ENCODE peak calls at places on chromosome 5, in six cellular contexts. M is lower lobe of right lung; C is left ventricle myocardium inferior; J is AG10803; T is ovary; S is activated CD8-positive, alpha-beta T cell treated with anti-CD3 and anti-CD28 coated beads for 36 hours. V is an unnamed sample.

GRCh38 chr5:56301041-56301440 is 67.9 kb upstream of the ANKRD55 start:
- DNase-seq in M (no peak), C (no peak), J (no peak), T (no peak), S (no peak), V (no peak)

GRCh38 chr5:116063950-116064349 is 20.9 kb upstream of the COMMD10 start:
- DNase-seq in M (no peak), C (no peak), J (peak), T (no peak), S (no peak), V (no peak)

GRCh38 chr5:134070979-134071849 is 43.3 kb upstream of the TCF7 start:
- DNase-seq in M (no peak), C (no peak), J (no peak), T (peak), S (peak), V (no peak)

GRCh38 chr5:117054141-117054540 is 479.5 kb upstream of the SEMA6A start:
- DNase-seq in M (no peak), C (no peak), J (no peak), T (no peak), S (no peak), V (no peak)

GRCh38 chr5:61280205-61280604 is 51.9 kb upstream of the ZSWIM6 start:
- DNase-seq in M (no peak), C (no peak), J (peak), T (no peak), S (peak), V (no peak)

GRCh38 chr5:97102010-97102470 is 40.4 kb downstream of the LIX1 start:
- DNase-seq in M (no peak), C (no peak), J (no peak), T (no peak), S (no peak), V (no peak)

GRCh38 chr5:95440825-95441224 is 49.7 kb downstream of the FAM81B start:
- DNase-seq in M (no peak), C (no peak), J (no peak), T (no peak), S (no peak), V (no peak)

GRCh38 chr5:16806691-16807433 is 129.2 kb downstream of the MYO10 start:
- DNase-seq in M (no peak), C (no peak), J (no peak), T (no peak), S (no peak), V (no peak)

GRCh38 chr5:149166591-149167100 is 25.4 kb downstream of the ABLIM3 start:
- DNase-seq in M (no peak), C (no peak), J (no peak), T (no peak), S (no peak), V (no peak)

GRCh38 chr5:139862803-139863202 is 67.2 kb downstream of the PSD2 start:
- DNase-seq in M (no peak), C (no peak), J (no peak), T (no peak), S (no peak), V (no peak)
- TF ChIP-seq CTCF in M (no peak), C (no peak), J (no peak), T (no peak), S (no peak), V (no peak)

GRCh38 chr5:146891511-146891910 is 13.0 kb upstream of the PPP2R2B start:
- DNase-seq in M (no peak), C (no peak), J (no peak), T (no peak), S (no peak), V (no peak)

GRCh38 chr5:146890073-146890472 is 11.5 kb upstream of the PPP2R2B start:
- DNase-seq in M (no peak), C (no peak), J (no peak), T (no peak), S (no peak), V (no peak)

GRCh38 chr5:146884230-146884629 is 5.7 kb upstream of the PPP2R2B start:
- DNase-seq in M (no peak), C (no peak), J (no peak), T (no peak), S (no peak), V (no peak)

GRCh38 chr5:146890733-146891440 is 12.3 kb upstream of the PPP2R2B start:
- DNase-seq in M (no peak), C (no peak), J (no peak), T (no peak), S (no peak), V (no peak)

GRCh38 chr5:146888341-146888978 is 9.9 kb upstream of the PPP2R2B start:
- DNase-seq in M (no peak), C (no peak), J (no peak), T (no peak), S (no peak), V (no peak)
- TF ChIP-seq CTCF in M (no peak), C (no peak), J (no peak), T (no peak), S (no peak), V (no peak)

GRCh38 chr5:11146171-11146570 is 385.1 kb upstream of the DAP start:
- DNase-seq in M (no peak), C (no peak), J (no peak), T (no peak), S (no peak), V (no peak)
- TF ChIP-seq CTCF in M (no peak), C (no peak), J (no peak), T (no peak), S (no peak), V (no peak)

GRCh38 chr5:42514759-42515158 is 91.5 kb downstream of the GHR start:
- DNase-seq in M (no peak), C (no peak), J (no peak), T (no peak), S (peak), V (no peak)
- TF ChIP-seq CTCF in M (no peak), C (peak), J (no peak), T (no peak), S (no peak), V (no peak)

GRCh38 chr5:142143878-142144277 is 35.3 kb downstream of the NDFIP1 start:
- DNase-seq in M (no peak), C (no peak), J (peak), T (no peak), S (no peak), V (no peak)
- TF ChIP-seq CTCF in M (peak), C (peak), J (peak), T (no peak), S (peak), V (peak)

GRCh38 chr5:21806943-21807342 is 1046.2 kb downstream of the CDH12 start:
- DNase-seq in M (no peak), C (no peak), J (peak), T (no peak), S (no peak), V (no peak)

GRCh38 chr5:21807953-21808352 is 1045.2 kb downstream of the CDH12 start:
- DNase-seq in M (no peak), C (no peak), J (no peak), T (no peak), S (no peak), V (no peak)

GRCh38 chr5:21806271-21806670 is 1046.9 kb downstream of the CDH12 start:
- DNase-seq in M (no peak), C (no peak), J (no peak), T (no peak), S (no peak), V (no peak)

GRCh38 chr5:21810737-21811316 is 1042.3 kb downstream of the CDH12 start:
- DNase-seq in M (no peak), C (no peak), J (peak), T (no peak), S (no peak), V (no peak)
- TF ChIP-seq CTCF in M (peak), C (peak), J (peak), T (no peak), S (peak), V (peak)

V was measured in AG09309.